ENCODE peak calls at places on chromosomes 5 and 9, in six cellular contexts. G is K562, O is HepG2, X is NB4, D is GM12878, Y is endothelial cell of umbilical vein. E is an unnamed sample.

GRCh38 chr5:1515311-1515920 is 8.3 kb downstream of the LPCAT1 start:
- DNase-seq in X (no peak), D (no peak), Y (no peak), G (peak), O (no peak), E (no peak)

GRCh38 chr5:127863610-127864395 is 160.6 kb downstream of the CCDC192 start:
- DNase-seq in G (no peak), D (no peak), X (no peak), O (no peak), Y (peak), E (no peak)

GRCh38 chr5:855771-856530 is 5.2 kb upstream of the ZDHHC11 start:
- DNase-seq in D (no peak), G (no peak), O (no peak), Y (no peak), X (peak), E (no peak)

GRCh38 chr5:62214701-62215100 is 91.3 kb upstream of the KIF2A start:
- DNase-seq in X (no peak), G (no peak), D (no peak), O (no peak), Y (no peak), E (no peak)

GRCh38 chr9:79054500-79054899 is 517.3 kb upstream of the TLE4 start:
- DNase-seq in D (no peak), X (no peak), Y (no peak), G (no peak), O (no peak), E (no peak)

GRCh38 chr5:128844354-128844923 is 120.8 kb upstream of the SLC27A6 start:
- DNase-seq in O (no peak), G (no peak), Y (peak), X (peak), D (no peak), E (peak)

GRCh38 chr9:2568689-2569088 is 52.9 kb upstream of the VLDLR start:
- DNase-seq in Y (no peak), X (no peak), O (peak), G (no peak), D (no peak), E (no peak)

GRCh38 chr9:120923620-120924328 is 2.8 kb downstream of the TRAF1 start:
- DNase-seq in O (no peak), D (no peak), X (no peak), Y (no peak), G (no peak), E (no peak)

GRCh38 chr9:127197186-127197860 is 67.3 kb upstream of the GARNL3 start:
- DNase-seq in O (peak), X (no peak), Y (no peak), G (no peak), D (no peak), E (no peak)

GRCh38 chr5:52544738-52545137 is 243.0 kb upstream of the ITGA1 start:
- DNase-seq in X (no peak), Y (no peak), D (no peak), G (no peak), O (no peak), E (no peak)

GRCh38 chr5:143652104-143652700 is 159.8 kb upstream of the HMHB1 start:
- DNase-seq in X (no peak), Y (no peak), O (no peak), D (no peak), G (no peak), E (no peak)

GRCh38 chr9:113138760-113139159 is 12.0 kb upstream of the SLC31A2 start:
- DNase-seq in O (peak), G (no peak), X (no peak), D (no peak), Y (no peak), E (no peak)

GRCh38 chr5:88664630-88665029 is 218.4 kb downstream of the MEF2C start:
- DNase-seq in Y (no peak), X (no peak), D (no peak), G (no peak), O (no peak), E (no peak)

DNA sequence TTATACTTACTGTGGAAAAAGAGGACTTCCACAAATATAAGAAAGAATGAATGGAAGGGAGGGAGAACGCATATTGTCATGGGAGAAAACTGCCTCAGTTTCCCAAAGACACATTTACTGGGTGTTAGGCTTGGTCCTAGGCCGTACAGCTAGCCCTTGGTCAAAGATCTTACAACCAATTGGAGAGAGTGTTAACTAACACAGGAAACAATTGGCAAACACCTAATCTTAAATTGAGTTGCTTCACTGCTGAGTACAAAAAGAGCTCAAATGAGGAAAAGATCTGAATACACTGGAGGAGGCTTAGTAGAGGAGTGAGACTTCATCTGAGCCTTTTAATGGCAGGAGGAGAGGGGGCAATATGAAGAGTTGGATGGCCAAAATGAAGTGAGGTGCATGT is 161.7 kb downstream of the GLIS3 start:
- DNase-seq in D (no peak), O (no peak), Y (no peak), X (peak), G (no peak), E (no peak)
- TF ChIP-seq MYC in D (no peak), O (no peak), Y (no peak), X (no peak), G (no peak), E (no peak)

DNA sequence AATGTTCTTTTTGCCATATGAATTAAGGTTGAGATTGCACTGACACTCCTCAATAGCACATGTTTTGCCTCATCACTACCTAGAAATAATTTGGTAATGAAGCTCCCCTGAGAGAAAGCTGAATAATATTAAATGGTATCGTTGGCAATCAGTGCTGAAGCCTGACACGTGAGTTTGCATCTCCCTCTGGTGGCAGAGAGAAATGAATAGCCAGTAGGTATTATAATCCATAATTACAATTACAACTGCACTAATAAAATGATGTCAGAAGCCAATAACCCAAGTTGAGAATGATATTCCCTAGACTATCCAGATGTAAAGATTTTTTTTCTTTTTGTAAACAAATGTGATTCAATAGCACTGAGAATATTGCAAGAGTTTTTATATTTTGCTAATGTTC is 700.3 kb downstream of the PTPRD start:
- DNase-seq in X (no peak), O (no peak), Y (peak), D (no peak), G (no peak), E (no peak)
- TF ChIP-seq MYC in X (no peak), O (no peak), Y (no peak), D (no peak), G (no peak), E (no peak)

GRCh38 chr9:88651682-88652633 is 117.0 kb downstream of the NXNL2 start:
- DNase-seq in X (peak), G (peak), Y (no peak), D (no peak), O (no peak), E (peak)
- TF ChIP-seq MYC in X (no peak), G (peak), Y (no peak), D (no peak), O (no peak), E (peak)

DNA sequence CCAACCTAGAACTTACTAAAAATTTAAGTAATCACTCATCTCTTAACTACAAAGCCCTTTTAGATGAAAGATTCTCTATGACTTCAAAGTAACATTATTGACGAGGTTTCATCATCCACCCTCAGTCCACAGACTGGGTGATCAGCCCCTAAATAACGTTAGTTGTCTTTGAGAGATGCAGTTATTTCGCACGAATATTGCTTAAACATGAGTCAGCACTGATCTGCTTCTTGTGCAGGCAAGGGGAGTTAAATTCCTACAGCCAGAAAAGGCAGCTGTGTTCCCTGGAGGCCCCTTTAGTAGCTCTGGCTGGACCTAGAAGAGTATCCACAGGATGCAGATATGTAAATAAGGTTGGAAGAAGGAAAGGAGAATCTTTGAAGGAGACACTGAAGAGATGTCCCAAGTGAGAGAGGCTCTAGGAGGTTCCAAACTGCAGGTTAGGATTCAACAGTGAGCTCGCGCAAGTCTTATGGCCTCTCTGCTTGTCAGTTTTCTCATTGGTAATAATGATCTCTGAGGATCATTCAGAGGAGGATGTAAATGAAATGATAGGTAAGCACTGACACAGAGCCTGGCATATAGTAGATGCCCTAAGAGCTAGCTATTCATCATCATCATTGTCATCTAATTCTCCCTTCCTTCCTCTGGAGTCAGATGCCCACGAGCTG is 122.2 kb upstream of the MAN2A1 start:
- DNase-seq in X (peak), O (peak), G (no peak), Y (no peak), D (no peak), E (no peak)
- TF ChIP-seq MYC in X (no peak), O (no peak), G (no peak), Y (no peak), D (no peak), E (no peak)